ENCODE peak calls at places on chromosomes 5 and 9, in five cellular contexts. One of them, this sample, is unnamed.
A peak's percentile ranks its signal among the peaks of the same experiment; 100 is the strongest.

GRCh38 chr9:347667-348292 is 133.1 kb downstream of the DOCK8 start:
- DNase-seq in CD4-positive, alpha-beta T cell: no peak
- DNase-seq in NB4: peak; percentile 59
- DNase-seq in activated CD8-positive, alpha-beta memory T cell treated with anti-CD3 and anti-CD28 coated beads for 48 hours: no peak
- DNase-seq in fibroblast of pulmonary artery: peak; percentile 57
- DNase-seq in this sample: no peak

GRCh38 chr9:77014597-77015263 is 4.7 kb upstream of the FOXB2 start:
- DNase-seq in CD4-positive, alpha-beta T cell: no peak
- DNase-seq in NB4: no peak
- DNase-seq in activated CD8-positive, alpha-beta memory T cell treated with anti-CD3 and anti-CD28 coated beads for 48 hours: no peak
- DNase-seq in fibroblast of pulmonary artery: no peak
- DNase-seq in this sample: no peak

GRCh38 chr5:82885657-82886389 is 191.4 kb downstream of the TMEM167A start:
- DNase-seq in CD4-positive, alpha-beta T cell: no peak
- DNase-seq in NB4: no peak
- DNase-seq in activated CD8-positive, alpha-beta memory T cell treated with anti-CD3 and anti-CD28 coated beads for 48 hours: no peak
- DNase-seq in fibroblast of pulmonary artery: no peak
- DNase-seq in this sample: peak; percentile 7

GRCh38 chr5:153276151-153276550 is 214.3 kb upstream of the GRIA1 start:
- DNase-seq in CD4-positive, alpha-beta T cell: no peak
- DNase-seq in NB4: peak; percentile 47
- DNase-seq in activated CD8-positive, alpha-beta memory T cell treated with anti-CD3 and anti-CD28 coated beads for 48 hours: no peak
- DNase-seq in fibroblast of pulmonary artery: peak; percentile 60
- DNase-seq in this sample: peak; percentile 3

GRCh38 chr5:52886206-52886605 is 98.5 kb downstream of the ITGA1 start:
- DNase-seq in CD4-positive, alpha-beta T cell: no peak
- DNase-seq in NB4: no peak
- DNase-seq in activated CD8-positive, alpha-beta memory T cell treated with anti-CD3 and anti-CD28 coated beads for 48 hours: no peak
- DNase-seq in fibroblast of pulmonary artery: no peak
- DNase-seq in this sample: no peak

GRCh38 chr9:125889524-125890473 is 142.6 kb downstream of the PBX3 start:
- DNase-seq in CD4-positive, alpha-beta T cell: peak; percentile 6
- DNase-seq in NB4: peak; percentile 45
- DNase-seq in activated CD8-positive, alpha-beta memory T cell treated with anti-CD3 and anti-CD28 coated beads for 48 hours: no peak
- DNase-seq in fibroblast of pulmonary artery: peak; percentile 78
- DNase-seq in this sample: no peak

GRCh38 chr9:32571969-32572899 is 725 bp downstream of the NDUFB6 start:
- DNase-seq in CD4-positive, alpha-beta T cell: peak; percentile 69
- DNase-seq in NB4: peak; percentile 95
- DNase-seq in activated CD8-positive, alpha-beta memory T cell treated with anti-CD3 and anti-CD28 coated beads for 48 hours: no peak
- DNase-seq in fibroblast of pulmonary artery: peak; percentile 84
- DNase-seq in this sample: no peak

GRCh38 chr9:104071589-104071988 is 22.5 kb upstream of the SMC2 start:
- DNase-seq in CD4-positive, alpha-beta T cell: no peak
- DNase-seq in NB4: no peak
- DNase-seq in activated CD8-positive, alpha-beta memory T cell treated with anti-CD3 and anti-CD28 coated beads for 48 hours: no peak
- DNase-seq in fibroblast of pulmonary artery: no peak
- DNase-seq in this sample: no peak

GRCh38 chr5:176768174-176768970 is 42.0 kb upstream of the UNC5A start:
- DNase-seq in CD4-positive, alpha-beta T cell: no peak
- DNase-seq in NB4: no peak
- DNase-seq in activated CD8-positive, alpha-beta memory T cell treated with anti-CD3 and anti-CD28 coated beads for 48 hours: no peak
- DNase-seq in fibroblast of pulmonary artery: no peak
- DNase-seq in this sample: no peak

GRCh38 chr9:15873573-15874177 is 320.8 kb downstream of the CCDC171 start:
- DNase-seq in CD4-positive, alpha-beta T cell: no peak
- DNase-seq in NB4: peak; percentile 72
- DNase-seq in activated CD8-positive, alpha-beta memory T cell treated with anti-CD3 and anti-CD28 coated beads for 48 hours: no peak
- DNase-seq in fibroblast of pulmonary artery: peak; percentile 85
- DNase-seq in this sample: peak; percentile 56

GRCh38 chr5:125281662-125282061 is 535.2 kb upstream of the ZNF608 start:
- DNase-seq in CD4-positive, alpha-beta T cell: no peak
- DNase-seq in NB4: no peak
- DNase-seq in activated CD8-positive, alpha-beta memory T cell treated with anti-CD3 and anti-CD28 coated beads for 48 hours: no peak
- DNase-seq in fibroblast of pulmonary artery: no peak
- DNase-seq in this sample: no peak

GRCh38 chr9:91995000-91995399 is 45.0 kb upstream of the ROR2 start:
- DNase-seq in CD4-positive, alpha-beta T cell: no peak
- DNase-seq in NB4: peak; percentile 57
- DNase-seq in activated CD8-positive, alpha-beta memory T cell treated with anti-CD3 and anti-CD28 coated beads for 48 hours: no peak
- DNase-seq in fibroblast of pulmonary artery: no peak
- DNase-seq in this sample: no peak

GRCh38 chr9:125142560-125143376 is 560 bp downstream of the SCAI start:
- DNase-seq in CD4-positive, alpha-beta T cell: no peak
- DNase-seq in NB4: peak; percentile 29
- DNase-seq in activated CD8-positive, alpha-beta memory T cell treated with anti-CD3 and anti-CD28 coated beads for 48 hours: no peak
- DNase-seq in fibroblast of pulmonary artery: no peak
- DNase-seq in this sample: no peak

GRCh38 chr5:58972301-58972700 is 389.4 kb downstream of the RAB3C start:
- DNase-seq in CD4-positive, alpha-beta T cell: no peak
- DNase-seq in NB4: peak; percentile 24
- DNase-seq in activated CD8-positive, alpha-beta memory T cell treated with anti-CD3 and anti-CD28 coated beads for 48 hours: no peak
- DNase-seq in fibroblast of pulmonary artery: peak; percentile 18
- DNase-seq in this sample: peak; percentile 3

GRCh38 chr5:132674671-132675506 is 1.1 kb downstream of the IL4 start:
- DNase-seq in CD4-positive, alpha-beta T cell: no peak
- DNase-seq in NB4: no peak
- DNase-seq in activated CD8-positive, alpha-beta memory T cell treated with anti-CD3 and anti-CD28 coated beads for 48 hours: no peak
- DNase-seq in fibroblast of pulmonary artery: peak; percentile 96
- DNase-seq in this sample: peak; percentile 76

GRCh38 chr9:69223605-69224004 is 49.5 kb downstream of the TJP2 start:
- DNase-seq in CD4-positive, alpha-beta T cell: no peak
- DNase-seq in NB4: peak; percentile 12
- DNase-seq in activated CD8-positive, alpha-beta memory T cell treated with anti-CD3 and anti-CD28 coated beads for 48 hours: no peak
- DNase-seq in fibroblast of pulmonary artery: peak; percentile 80
- DNase-seq in this sample: peak; percentile 32

GRCh38 chr9:125732562-125732961 is 14.6 kb upstream of the PBX3 start:
- DNase-seq in CD4-positive, alpha-beta T cell: no peak
- DNase-seq in NB4: no peak
- DNase-seq in activated CD8-positive, alpha-beta memory T cell treated with anti-CD3 and anti-CD28 coated beads for 48 hours: no peak
- DNase-seq in fibroblast of pulmonary artery: peak; percentile 18
- DNase-seq in this sample: no peak

GRCh38 chr5:59079622-59080620 is 497.0 kb downstream of the RAB3C start:
- DNase-seq in CD4-positive, alpha-beta T cell: no peak
- DNase-seq in NB4: peak; percentile 20
- DNase-seq in activated CD8-positive, alpha-beta memory T cell treated with anti-CD3 and anti-CD28 coated beads for 48 hours: no peak
- DNase-seq in fibroblast of pulmonary artery: peak; percentile 98
- DNase-seq in this sample: peak; percentile 28

GRCh38 chr5:150219142-150219541 is 29.3 kb downstream of the SLC6A7 start:
- DNase-seq in CD4-positive, alpha-beta T cell: no peak
- DNase-seq in NB4: no peak
- DNase-seq in activated CD8-positive, alpha-beta memory T cell treated with anti-CD3 and anti-CD28 coated beads for 48 hours: no peak
- DNase-seq in fibroblast of pulmonary artery: peak; percentile 11
- DNase-seq in this sample: no peak

GRCh38 chr9:136437839-136438547 is 1.7 kb downstream of the INPP5E start:
- DNase-seq in CD4-positive, alpha-beta T cell: no peak
- DNase-seq in NB4: no peak
- DNase-seq in activated CD8-positive, alpha-beta memory T cell treated with anti-CD3 and anti-CD28 coated beads for 48 hours: no peak
- DNase-seq in fibroblast of pulmonary artery: peak; percentile 45
- DNase-seq in this sample: no peak

GRCh38 chr5:58184910-58185309 is 275.0 kb downstream of the PLK2 start:
- DNase-seq in CD4-positive, alpha-beta T cell: no peak
- DNase-seq in NB4: no peak
- DNase-seq in activated CD8-positive, alpha-beta memory T cell treated with anti-CD3 and anti-CD28 coated beads for 48 hours: no peak
- DNase-seq in fibroblast of pulmonary artery: no peak
- DNase-seq in this sample: no peak

GRCh38 chr5:93337138-93337537 is 243.9 kb downstream of the NR2F1-AS1 start:
- DNase-seq in CD4-positive, alpha-beta T cell: no peak
- DNase-seq in NB4: no peak
- DNase-seq in activated CD8-positive, alpha-beta memory T cell treated with anti-CD3 and anti-CD28 coated beads for 48 hours: no peak
- DNase-seq in fibroblast of pulmonary artery: no peak
- DNase-seq in this sample: no peak

GRCh38 chr5:178103612-178104011 is 9.7 kb upstream of the N4BP3 start:
- DNase-seq in CD4-positive, alpha-beta T cell: no peak
- DNase-seq in NB4: no peak
- DNase-seq in activated CD8-positive, alpha-beta memory T cell treated with anti-CD3 and anti-CD28 coated beads for 48 hours: no peak
- DNase-seq in fibroblast of pulmonary artery: no peak
- DNase-seq in this sample: no peak

GRCh38 chr9:9631302-9631701 is 981.5 kb downstream of the PTPRD start:
- DNase-seq in CD4-positive, alpha-beta T cell: no peak
- DNase-seq in NB4: no peak
- DNase-seq in activated CD8-positive, alpha-beta memory T cell treated with anti-CD3 and anti-CD28 coated beads for 48 hours: no peak
- DNase-seq in fibroblast of pulmonary artery: no peak
- DNase-seq in this sample: no peak

GRCh38 chr9:136267261-136268111 is 21.9 kb upstream of the QSOX2 start:
- DNase-seq in CD4-positive, alpha-beta T cell: peak; percentile 87
- DNase-seq in NB4: peak; percentile 79
- DNase-seq in activated CD8-positive, alpha-beta memory T cell treated with anti-CD3 and anti-CD28 coated beads for 48 hours: peak; percentile 69
- DNase-seq in fibroblast of pulmonary artery: peak; percentile 86
- DNase-seq in this sample: no peak

GRCh38 chr5:157379983-157380382 is 80.0 kb upstream of the NIPAL4 start:
- DNase-seq in CD4-positive, alpha-beta T cell: no peak
- DNase-seq in NB4: no peak
- DNase-seq in activated CD8-positive, alpha-beta memory T cell treated with anti-CD3 and anti-CD28 coated beads for 48 hours: no peak
- DNase-seq in fibroblast of pulmonary artery: no peak
- DNase-seq in this sample: no peak

GRCh38 chr9:112091805-112092204 is 83.3 kb downstream of the SUSD1 start:
- DNase-seq in CD4-positive, alpha-beta T cell: no peak
- DNase-seq in NB4: peak; percentile 40
- DNase-seq in activated CD8-positive, alpha-beta memory T cell treated with anti-CD3 and anti-CD28 coated beads for 48 hours: no peak
- DNase-seq in fibroblast of pulmonary artery: peak; percentile 52
- DNase-seq in this sample: no peak

GRCh38 chr5:10636363-10637142 is 72.7 kb downstream of the ANKRD33B start:
- DNase-seq in CD4-positive, alpha-beta T cell: no peak
- DNase-seq in NB4: no peak
- DNase-seq in activated CD8-positive, alpha-beta memory T cell treated with anti-CD3 and anti-CD28 coated beads for 48 hours: no peak
- DNase-seq in fibroblast of pulmonary artery: no peak
- DNase-seq in this sample: no peak

GRCh38 chr9:119986205-119986604 is 593.8 kb downstream of the CDK5RAP2 start:
- DNase-seq in CD4-positive, alpha-beta T cell: no peak
- DNase-seq in NB4: no peak
- DNase-seq in activated CD8-positive, alpha-beta memory T cell treated with anti-CD3 and anti-CD28 coated beads for 48 hours: no peak
- DNase-seq in fibroblast of pulmonary artery: no peak
- DNase-seq in this sample: no peak

GRCh38 chr9:36698984-36699383 is 126.3 kb downstream of the MELK start:
- DNase-seq in CD4-positive, alpha-beta T cell: no peak
- DNase-seq in NB4: no peak
- DNase-seq in activated CD8-positive, alpha-beta memory T cell treated with anti-CD3 and anti-CD28 coated beads for 48 hours: no peak
- DNase-seq in fibroblast of pulmonary artery: no peak
- DNase-seq in this sample: no peak

GRCh38 chr5:131357739-131358561 is 94.1 kb downstream of the CDC42SE2 start:
- DNase-seq in CD4-positive, alpha-beta T cell: no peak
- DNase-seq in NB4: no peak
- DNase-seq in activated CD8-positive, alpha-beta memory T cell treated with anti-CD3 and anti-CD28 coated beads for 48 hours: no peak
- DNase-seq in fibroblast of pulmonary artery: no peak
- DNase-seq in this sample: no peak

GRCh38 chr5:66344544-66344943 is 200.4 kb downstream of the SREK1 start:
- DNase-seq in CD4-positive, alpha-beta T cell: no peak
- DNase-seq in NB4: no peak
- DNase-seq in activated CD8-positive, alpha-beta memory T cell treated with anti-CD3 and anti-CD28 coated beads for 48 hours: no peak
- DNase-seq in fibroblast of pulmonary artery: no peak
- DNase-seq in this sample: no peak

GRCh38 chr9:135187365-135187764 is 99.9 kb downstream of the OLFM1 start:
- DNase-seq in CD4-positive, alpha-beta T cell: no peak
- DNase-seq in NB4: no peak
- DNase-seq in activated CD8-positive, alpha-beta memory T cell treated with anti-CD3 and anti-CD28 coated beads for 48 hours: no peak
- DNase-seq in fibroblast of pulmonary artery: no peak
- DNase-seq in this sample: no peak

GRCh38 chr5:147965712-147966111 is 59.4 kb upstream of the C5orf46 start:
- DNase-seq in CD4-positive, alpha-beta T cell: no peak
- DNase-seq in NB4: no peak
- DNase-seq in activated CD8-positive, alpha-beta memory T cell treated with anti-CD3 and anti-CD28 coated beads for 48 hours: no peak
- DNase-seq in fibroblast of pulmonary artery: no peak
- DNase-seq in this sample: no peak

GRCh38 chr5:136192526-136193395 is at the start of gene SMIM32:
- DNase-seq in CD4-positive, alpha-beta T cell: no peak
- DNase-seq in NB4: no peak
- DNase-seq in activated CD8-positive, alpha-beta memory T cell treated with anti-CD3 and anti-CD28 coated beads for 48 hours: no peak
- DNase-seq in fibroblast of pulmonary artery: peak; percentile 7
- DNase-seq in this sample: no peak

GRCh38 chr5:4949108-4949507 is 191.0 kb upstream of the ADAMTS16 start:
- DNase-seq in CD4-positive, alpha-beta T cell: no peak
- DNase-seq in NB4: no peak
- DNase-seq in activated CD8-positive, alpha-beta memory T cell treated with anti-CD3 and anti-CD28 coated beads for 48 hours: no peak
- DNase-seq in fibroblast of pulmonary artery: no peak
- DNase-seq in this sample: no peak

This sample was measured in smooth muscle cell of the brain vasculature.